ENCODE peak calls at places on chromosomes 7 and 10, in five cellular contexts. One of them, this sample, is unnamed.

GRCh38 chr7:116317907-116318306 is 107.6 kb downstream of the TES start:
- DNase-seq in CD4-positive, alpha-beta T cell: no peak
- DNase-seq in AG09319: no peak
- DNase-seq in heart right ventricle: no peak
- DNase-seq in fibroblast of lung: no peak
- DNase-seq in this sample: no peak

GRCh38 chr7:122199171-122199570 is 55.1 kb upstream of the AASS start:
- DNase-seq in CD4-positive, alpha-beta T cell: no peak
- DNase-seq in heart right ventricle: no peak
- DNase-seq in AG09319: no peak
- DNase-seq in fibroblast of lung: no peak
- DNase-seq in this sample: no peak

GRCh38 chr7:70044064-70044463 is 445.8 kb downstream of the AUTS2 start:
- DNase-seq in heart right ventricle: no peak
- DNase-seq in AG09319: no peak
- DNase-seq in fibroblast of lung: no peak
- DNase-seq in CD4-positive, alpha-beta T cell: no peak
- DNase-seq in this sample: peak

GRCh38 chr7:44497151-44498013 is 6.9 kb upstream of the NUDCD3 start:
- DNase-seq in AG09319: no peak
- DNase-seq in CD4-positive, alpha-beta T cell: no peak
- DNase-seq in fibroblast of lung: no peak
- DNase-seq in heart right ventricle: no peak
- DNase-seq in this sample: no peak

GRCh38 chr7:36279251-36279925 is 110.3 kb upstream of the ANLN start:
- DNase-seq in fibroblast of lung: peak
- DNase-seq in heart right ventricle: no peak
- DNase-seq in AG09319: no peak
- DNase-seq in CD4-positive, alpha-beta T cell: no peak
- DNase-seq in this sample: no peak

GRCh38 chr7:142384508-142384922 is 126.7 kb upstream of the PRSS58 start:
- DNase-seq in heart right ventricle: no peak
- DNase-seq in fibroblast of lung: peak
- DNase-seq in AG09319: peak
- DNase-seq in CD4-positive, alpha-beta T cell: peak
- DNase-seq in this sample: no peak

GRCh38 chr10:28429573-28430216 is 103.2 kb upstream of the WAC start:
- DNase-seq in AG09319: no peak
- DNase-seq in CD4-positive, alpha-beta T cell: no peak
- DNase-seq in fibroblast of lung: peak
- DNase-seq in heart right ventricle: no peak
- DNase-seq in this sample: no peak

GRCh38 chr7:15571303-15571878 is 9.6 kb upstream of the AGMO start:
- DNase-seq in fibroblast of lung: peak
- DNase-seq in AG09319: no peak
- DNase-seq in heart right ventricle: no peak
- DNase-seq in CD4-positive, alpha-beta T cell: no peak
- DNase-seq in this sample: no peak

GRCh38 chr7:99041526-99041925 is 102.4 kb downstream of the SMURF1 start:
- DNase-seq in heart right ventricle: no peak
- DNase-seq in AG09319: no peak
- DNase-seq in CD4-positive, alpha-beta T cell: no peak
- DNase-seq in fibroblast of lung: no peak
- DNase-seq in this sample: no peak

GRCh38 chr10:109966961-109967738 is 40.6 kb upstream of the ADD3 start:
- DNase-seq in AG09319: no peak
- DNase-seq in heart right ventricle: peak
- DNase-seq in fibroblast of lung: peak
- DNase-seq in CD4-positive, alpha-beta T cell: no peak
- DNase-seq in this sample: peak

GRCh38 chr7:19117870-19118608 is 603 bp upstream of the TWIST1 start:
- DNase-seq in heart right ventricle: no peak
- DNase-seq in CD4-positive, alpha-beta T cell: no peak
- DNase-seq in AG09319: no peak
- DNase-seq in fibroblast of lung: no peak
- DNase-seq in this sample: peak

GRCh38 chr10:117994771-117995170 is 52.0 kb downstream of the RAB11FIP2 start:
- DNase-seq in fibroblast of lung: no peak
- DNase-seq in CD4-positive, alpha-beta T cell: no peak
- DNase-seq in AG09319: no peak
- DNase-seq in heart right ventricle: no peak
- DNase-seq in this sample: no peak

GRCh38 chr7:146150153-146150552 is 33.6 kb downstream of the CNTNAP2 start:
- DNase-seq in CD4-positive, alpha-beta T cell: no peak
- DNase-seq in AG09319: no peak
- DNase-seq in fibroblast of lung: peak
- DNase-seq in heart right ventricle: no peak
- DNase-seq in this sample: no peak

GRCh38 chr10:106609867-106610266 is 554.6 kb downstream of the SORCS1 start:
- DNase-seq in AG09319: no peak
- DNase-seq in heart right ventricle: no peak
- DNase-seq in CD4-positive, alpha-beta T cell: no peak
- DNase-seq in fibroblast of lung: no peak
- DNase-seq in this sample: no peak

GRCh38 chr7:73708961-73709360 is 10.5 kb downstream of the STX1A start:
- DNase-seq in heart right ventricle: no peak
- DNase-seq in CD4-positive, alpha-beta T cell: no peak
- DNase-seq in AG09319: no peak
- DNase-seq in fibroblast of lung: no peak
- DNase-seq in this sample: no peak

GRCh38 chr7:46512901-46513431 is 591.9 kb upstream of the IGFBP3 start:
- DNase-seq in heart right ventricle: no peak
- DNase-seq in CD4-positive, alpha-beta T cell: no peak
- DNase-seq in fibroblast of lung: peak
- DNase-seq in AG09319: no peak
- DNase-seq in this sample: no peak

GRCh38 chr10:100346351-100346764 is 675 bp upstream of the SCD start:
- DNase-seq in CD4-positive, alpha-beta T cell: peak
- DNase-seq in AG09319: peak
- DNase-seq in heart right ventricle: peak
- DNase-seq in fibroblast of lung: peak
- DNase-seq in this sample: peak

GRCh38 chr10:84428711-84429110 is 100.3 kb downstream of the CCSER2 start:
- DNase-seq in heart right ventricle: no peak
- DNase-seq in AG09319: no peak
- DNase-seq in fibroblast of lung: no peak
- DNase-seq in CD4-positive, alpha-beta T cell: no peak
- DNase-seq in this sample: no peak

GRCh38 chr7:39071116-39071515 is 93.4 kb downstream of the POU6F2 start:
- DNase-seq in CD4-positive, alpha-beta T cell: no peak
- DNase-seq in AG09319: no peak
- DNase-seq in heart right ventricle: no peak
- DNase-seq in fibroblast of lung: no peak
- DNase-seq in this sample: no peak
- TF ChIP-seq CTCF in CD4-positive, alpha-beta T cell: no peak
- TF ChIP-seq CTCF in AG09319: no peak
- TF ChIP-seq CTCF in heart right ventricle: no peak
- TF ChIP-seq CTCF in fibroblast of lung: no peak
- TF ChIP-seq CTCF in this sample: no peak

DNA sequence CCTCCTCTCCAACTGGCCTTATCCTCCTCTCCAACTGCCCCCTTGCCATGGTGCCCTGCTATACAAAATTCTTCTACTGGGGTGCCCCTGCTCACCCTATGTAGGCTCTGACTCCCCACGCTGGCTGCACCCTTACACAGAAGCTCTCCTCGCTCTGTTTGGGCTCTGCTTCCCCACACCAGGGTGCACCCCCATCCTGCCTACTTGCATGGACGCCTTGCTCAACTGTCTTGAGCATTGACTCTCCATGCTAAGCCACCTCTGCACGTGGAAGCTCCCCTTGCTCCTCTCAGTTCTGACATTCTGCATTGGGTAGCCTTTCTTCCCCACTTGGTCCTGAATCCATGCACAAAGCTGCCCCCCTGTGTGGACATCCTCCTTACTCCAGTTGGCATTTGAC is 231.1 kb downstream of the GFRA1 start:
- DNase-seq in CD4-positive, alpha-beta T cell: no peak
- DNase-seq in heart right ventricle: no peak
- DNase-seq in AG09319: no peak
- DNase-seq in fibroblast of lung: no peak
- DNase-seq in this sample: no peak
- TF ChIP-seq CTCF in CD4-positive, alpha-beta T cell: no peak
- TF ChIP-seq CTCF in heart right ventricle: no peak
- TF ChIP-seq CTCF in AG09319: no peak
- TF ChIP-seq CTCF in fibroblast of lung: no peak
- TF ChIP-seq CTCF in this sample: no peak

DNA sequence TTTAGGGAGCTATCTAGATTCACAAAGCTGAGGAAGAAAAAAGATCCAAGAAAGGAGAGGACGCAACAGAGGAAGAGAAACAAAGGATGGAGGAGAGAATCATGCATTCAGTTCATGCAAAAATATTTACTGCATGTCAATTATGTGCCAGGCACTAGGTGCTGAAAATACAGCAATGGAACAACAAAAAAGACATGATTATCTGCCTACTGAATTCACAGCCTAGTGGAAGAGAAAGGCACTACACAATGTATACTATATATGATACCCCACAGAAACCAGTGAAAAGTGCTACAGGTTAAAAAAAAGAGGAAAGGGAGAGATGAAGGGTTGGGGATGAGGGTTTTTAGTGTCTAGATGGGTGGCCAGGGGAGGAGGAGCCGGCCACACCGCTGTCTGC is 520.4 kb upstream of the CELF2 start:
- DNase-seq in heart right ventricle: no peak
- DNase-seq in fibroblast of lung: no peak
- DNase-seq in CD4-positive, alpha-beta T cell: no peak
- DNase-seq in AG09319: no peak
- DNase-seq in this sample: no peak
- TF ChIP-seq CTCF in heart right ventricle: no peak
- TF ChIP-seq CTCF in fibroblast of lung: no peak
- TF ChIP-seq CTCF in CD4-positive, alpha-beta T cell: no peak
- TF ChIP-seq CTCF in AG09319: no peak
- TF ChIP-seq CTCF in this sample: no peak

DNA sequence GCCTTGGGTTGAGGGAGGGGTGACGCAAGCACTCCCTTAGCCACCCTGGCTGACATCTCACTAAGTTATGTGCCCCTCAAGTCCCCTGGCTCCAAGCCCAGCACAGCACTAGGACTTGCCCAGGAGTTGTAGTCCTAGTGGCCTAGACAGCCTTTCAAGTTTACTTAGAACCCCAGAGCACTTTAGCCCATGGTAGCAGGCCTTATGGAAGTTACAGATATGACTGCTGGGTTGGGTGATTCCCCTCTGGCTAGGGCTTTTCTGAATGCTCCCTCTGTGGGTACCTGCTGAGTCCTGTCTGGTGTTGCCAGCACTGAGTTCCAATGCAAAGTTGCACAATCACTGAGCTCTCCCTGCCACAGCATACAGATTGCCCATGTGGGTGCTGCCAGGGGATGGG is 83.2 kb downstream of the AHCYL2 start:
- DNase-seq in heart right ventricle: peak
- DNase-seq in fibroblast of lung: peak
- DNase-seq in AG09319: no peak
- DNase-seq in CD4-positive, alpha-beta T cell: no peak
- DNase-seq in this sample: no peak
- TF ChIP-seq CTCF in heart right ventricle: no peak
- TF ChIP-seq CTCF in fibroblast of lung: no peak
- TF ChIP-seq CTCF in AG09319: no peak
- TF ChIP-seq CTCF in CD4-positive, alpha-beta T cell: no peak
- TF ChIP-seq CTCF in this sample: no peak

GRCh38 chr7:112665709-112666108 is 124.5 kb downstream of the TMEM168 start:
- DNase-seq in AG09319: no peak
- DNase-seq in fibroblast of lung: peak
- DNase-seq in heart right ventricle: peak
- DNase-seq in CD4-positive, alpha-beta T cell: no peak
- DNase-seq in this sample: no peak
- TF ChIP-seq CTCF in AG09319: peak
- TF ChIP-seq CTCF in fibroblast of lung: peak
- TF ChIP-seq CTCF in heart right ventricle: peak
- TF ChIP-seq CTCF in CD4-positive, alpha-beta T cell: no peak
- TF ChIP-seq CTCF in this sample: no peak

GRCh38 chr7:140702774-140703173 is 6.3 kb downstream of the NDUFB2 start:
- DNase-seq in AG09319: no peak
- DNase-seq in CD4-positive, alpha-beta T cell: no peak
- DNase-seq in fibroblast of lung: no peak
- DNase-seq in heart right ventricle: no peak
- DNase-seq in this sample: no peak

GRCh38 chr7:140707132-140707531 is 10.6 kb downstream of the NDUFB2 start:
- DNase-seq in CD4-positive, alpha-beta T cell: no peak
- DNase-seq in AG09319: no peak
- DNase-seq in heart right ventricle: no peak
- DNase-seq in fibroblast of lung: peak
- DNase-seq in this sample: no peak

GRCh38 chr7:140698477-140698876 is 2.0 kb downstream of the NDUFB2 start:
- DNase-seq in CD4-positive, alpha-beta T cell: no peak
- DNase-seq in fibroblast of lung: no peak
- DNase-seq in heart right ventricle: no peak
- DNase-seq in AG09319: no peak
- DNase-seq in this sample: no peak

GRCh38 chr7:140704205-140704604 is 7.7 kb downstream of the NDUFB2 start:
- DNase-seq in fibroblast of lung: no peak
- DNase-seq in heart right ventricle: no peak
- DNase-seq in CD4-positive, alpha-beta T cell: no peak
- DNase-seq in AG09319: no peak
- DNase-seq in this sample: no peak
- TF ChIP-seq CTCF in fibroblast of lung: no peak
- TF ChIP-seq CTCF in heart right ventricle: no peak
- TF ChIP-seq CTCF in CD4-positive, alpha-beta T cell: no peak
- TF ChIP-seq CTCF in AG09319: no peak
- TF ChIP-seq CTCF in this sample: no peak

GRCh38 chr7:111561909-111562732 is at the start of gene IMMP2L:
- DNase-seq in AG09319: peak
- DNase-seq in CD4-positive, alpha-beta T cell: peak
- DNase-seq in heart right ventricle: peak
- DNase-seq in fibroblast of lung: peak
- DNase-seq in this sample: peak
- TF ChIP-seq CTCF in AG09319: peak
- TF ChIP-seq CTCF in CD4-positive, alpha-beta T cell: no peak
- TF ChIP-seq CTCF in heart right ventricle: peak
- TF ChIP-seq CTCF in fibroblast of lung: peak
- TF ChIP-seq CTCF in this sample: peak

DNA sequence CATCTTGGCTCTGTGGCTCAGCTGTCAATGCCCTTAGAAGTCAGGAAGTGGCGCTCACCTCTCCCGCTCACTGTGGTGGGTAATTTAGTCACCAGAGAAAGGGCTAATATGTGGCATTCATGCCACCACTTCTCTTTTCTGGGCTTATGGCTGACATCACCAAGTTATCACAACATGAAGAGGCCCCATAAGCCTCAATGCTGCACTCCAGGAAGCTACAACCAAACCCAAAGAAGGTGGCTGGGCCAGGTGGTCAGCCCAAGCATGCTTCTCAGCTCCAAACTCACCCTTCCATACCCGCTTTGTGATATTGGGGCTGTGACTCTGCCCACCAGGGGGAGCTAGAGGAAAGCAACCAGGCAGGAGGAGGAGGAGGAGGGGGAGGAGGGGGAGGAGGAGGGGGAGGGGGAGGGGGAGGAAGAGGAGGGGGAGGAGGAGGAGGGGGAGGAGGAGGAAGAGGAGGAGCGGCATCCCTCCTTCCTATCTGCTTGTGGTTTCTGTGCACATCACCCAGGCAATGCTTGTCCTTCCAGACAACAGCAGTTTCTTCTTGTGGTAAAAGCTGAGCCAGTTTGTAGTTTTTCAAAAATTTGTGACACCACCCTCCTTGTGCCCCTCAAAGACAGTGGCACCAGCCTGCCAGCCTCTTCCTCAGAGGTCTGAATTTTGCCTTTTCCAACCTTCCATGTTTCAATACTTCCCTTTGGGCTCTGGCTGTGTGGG is 42.1 kb downstream of the CYP26A1 start:
- DNase-seq in CD4-positive, alpha-beta T cell: peak
- DNase-seq in fibroblast of lung: peak
- DNase-seq in heart right ventricle: peak
- DNase-seq in AG09319: no peak
- DNase-seq in this sample: peak
- TF ChIP-seq CTCF in CD4-positive, alpha-beta T cell: peak
- TF ChIP-seq CTCF in fibroblast of lung: peak
- TF ChIP-seq CTCF in heart right ventricle: peak
- TF ChIP-seq CTCF in AG09319: peak
- TF ChIP-seq CTCF in this sample: no peak

This sample was measured in nephron progenitor cell.